ENCODE peak calls at places on chromosomes 16 and 17, in six cellular contexts. One of them, this sample, is unnamed. For H3K9me3 and H3K4me1, the result is how much of the 10 kb centered on the place peaks cover.

GRCh38 chr16:87631067-87631466 is 28.8 kb downstream of the JPH3 start:
- ATAC-seq in GM12878: no peak
- ATAC-seq in A549: no peak
- ATAC-seq in HepG2: no peak
- ATAC-seq in K562: no peak
- ATAC-seq in upper lobe of left lung: no peak
- ATAC-seq in this sample: no peak

GRCh38 chr17:39737761-39738567 is at the start of gene GRB7:
- ATAC-seq in GM12878: peak
- ATAC-seq in A549: peak
- ATAC-seq in HepG2: peak
- ATAC-seq in K562: peak
- ATAC-seq in upper lobe of left lung: peak
- ATAC-seq in this sample: no peak

GRCh38 chr16:29837833-29838232 is 17.6 kb downstream of the MVP start:
- ATAC-seq in GM12878: no peak
- ATAC-seq in A549: no peak
- ATAC-seq in HepG2: no peak
- ATAC-seq in K562: no peak
- ATAC-seq in upper lobe of left lung: no peak
- ATAC-seq in this sample: no peak

GRCh38 chr16:49838639-49839461 is 17.1 kb downstream of the ZNF423 start:
- ATAC-seq in GM12878: no peak
- ATAC-seq in A549: no peak
- ATAC-seq in HepG2: no peak
- ATAC-seq in K562: no peak
- ATAC-seq in upper lobe of left lung: no peak
- ATAC-seq in this sample: peak

GRCh38 chr17:71631483-71631882 is 489.3 kb upstream of the SOX9 start:
- ATAC-seq in GM12878: no peak
- ATAC-seq in A549: no peak
- ATAC-seq in HepG2: no peak
- ATAC-seq in K562: no peak
- ATAC-seq in upper lobe of left lung: no peak
- ATAC-seq in this sample: no peak

GRCh38 chr16:62253926-62254325 is 217.7 kb upstream of the CDH8 start:
- ATAC-seq in GM12878: no peak
- ATAC-seq in A549: no peak
- ATAC-seq in HepG2: no peak
- ATAC-seq in K562: no peak
- ATAC-seq in upper lobe of left lung: no peak
- ATAC-seq in this sample: no peak

GRCh38 chr17:79439493-79439892 is 171.4 kb downstream of the RBFOX3 start:
- ATAC-seq in GM12878: no peak
- ATAC-seq in A549: no peak
- ATAC-seq in HepG2: no peak
- ATAC-seq in K562: no peak
- ATAC-seq in upper lobe of left lung: no peak
- ATAC-seq in this sample: no peak

GRCh38 chr17:67055811-67056745 is 11.7 kb downstream of the CACNG1 start:
- ATAC-seq in GM12878: no peak
- ATAC-seq in A549: peak
- ATAC-seq in HepG2: peak
- ATAC-seq in K562: no peak
- ATAC-seq in upper lobe of left lung: no peak
- ATAC-seq in this sample: no peak

GRCh38 chr16:10938844-10939648 is 3.2 kb downstream of the DEXI start:
- ATAC-seq in GM12878: no peak
- ATAC-seq in A549: no peak
- ATAC-seq in HepG2: peak
- ATAC-seq in K562: no peak
- ATAC-seq in upper lobe of left lung: no peak
- ATAC-seq in this sample: no peak

DNA sequence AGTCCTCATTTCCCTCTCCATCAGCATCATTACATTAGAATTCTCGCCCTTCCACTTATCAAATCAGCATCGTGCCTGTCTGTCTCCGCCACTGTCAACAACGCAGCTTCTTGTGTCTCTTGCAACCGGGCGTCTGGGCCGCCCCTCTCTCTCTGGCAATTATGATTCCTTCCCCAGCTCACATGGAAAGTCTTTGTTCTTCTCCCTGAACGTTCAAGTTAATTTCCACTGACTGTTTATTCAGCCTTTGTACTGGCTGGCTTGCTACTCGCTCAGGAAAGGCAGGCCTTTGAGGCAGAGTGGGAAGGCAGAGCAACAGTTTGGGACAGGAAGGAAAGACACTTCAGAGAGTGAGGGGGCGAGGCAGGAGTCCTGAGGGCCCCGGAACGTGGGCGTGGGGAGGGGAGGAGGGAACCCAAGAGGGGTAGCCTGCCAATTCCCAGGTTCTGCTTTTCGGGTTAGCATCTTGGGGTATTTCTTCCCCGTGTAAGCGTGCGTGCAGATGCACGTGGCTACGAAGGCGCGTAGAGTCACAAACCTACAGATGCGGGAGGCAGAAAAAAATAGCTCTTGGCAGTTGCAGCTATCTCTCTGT is 50.8 kb downstream of the AKAP1 start:
- ATAC-seq in GM12878: no peak
- ATAC-seq in A549: no peak
- ATAC-seq in HepG2: peak
- ATAC-seq in K562: no peak
- ATAC-seq in upper lobe of left lung: no peak
- ATAC-seq in this sample: no peak
- TF ChIP-seq EP300 in GM12878: no peak
- TF ChIP-seq EP300 in A549: no peak
- TF ChIP-seq EP300 in HepG2: no peak
- TF ChIP-seq EP300 in K562: no peak
- TF ChIP-seq EP300 in upper lobe of left lung: no peak
- TF ChIP-seq EP300 in this sample: no peak

GRCh38 chr17:20201059-20201458 is 191.9 kb downstream of the SPECC1 start:
- ATAC-seq in GM12878: no peak
- ATAC-seq in A549: no peak
- ATAC-seq in HepG2: no peak
- ATAC-seq in K562: no peak
- ATAC-seq in upper lobe of left lung: no peak
- ATAC-seq in this sample: no peak

GRCh38 chr17:20197527-20197926 is 188.4 kb downstream of the SPECC1 start:
- ATAC-seq in GM12878: no peak
- ATAC-seq in A549: no peak
- ATAC-seq in HepG2: no peak
- ATAC-seq in K562: no peak
- ATAC-seq in upper lobe of left lung: no peak
- ATAC-seq in this sample: no peak

GRCh38 chr17:20200016-20200788 is 191.0 kb downstream of the SPECC1 start:
- ATAC-seq in GM12878: no peak
- ATAC-seq in A549: peak
- ATAC-seq in HepG2: no peak
- ATAC-seq in K562: peak
- ATAC-seq in upper lobe of left lung: no peak
- ATAC-seq in this sample: no peak

GRCh38 chr17:20191066-20191465 is 181.9 kb downstream of the SPECC1 start:
- ATAC-seq in GM12878: no peak
- ATAC-seq in A549: no peak
- ATAC-seq in HepG2: no peak
- ATAC-seq in K562: no peak
- ATAC-seq in upper lobe of left lung: no peak
- ATAC-seq in this sample: no peak

GRCh38 chr17:20196314-20196713 is 187.2 kb downstream of the SPECC1 start:
- ATAC-seq in GM12878: no peak
- ATAC-seq in A549: no peak
- ATAC-seq in HepG2: no peak
- ATAC-seq in K562: no peak
- ATAC-seq in upper lobe of left lung: no peak
- ATAC-seq in this sample: no peak
- H3K9me3 ChIP-seq in GM12878: under half
- H3K9me3 ChIP-seq in A549: under half
- H3K9me3 ChIP-seq in HepG2: under half
- H3K9me3 ChIP-seq in K562: under half
- H3K9me3 ChIP-seq in upper lobe of left lung: under half
- H3K9me3 ChIP-seq in this sample: under half

DNA sequence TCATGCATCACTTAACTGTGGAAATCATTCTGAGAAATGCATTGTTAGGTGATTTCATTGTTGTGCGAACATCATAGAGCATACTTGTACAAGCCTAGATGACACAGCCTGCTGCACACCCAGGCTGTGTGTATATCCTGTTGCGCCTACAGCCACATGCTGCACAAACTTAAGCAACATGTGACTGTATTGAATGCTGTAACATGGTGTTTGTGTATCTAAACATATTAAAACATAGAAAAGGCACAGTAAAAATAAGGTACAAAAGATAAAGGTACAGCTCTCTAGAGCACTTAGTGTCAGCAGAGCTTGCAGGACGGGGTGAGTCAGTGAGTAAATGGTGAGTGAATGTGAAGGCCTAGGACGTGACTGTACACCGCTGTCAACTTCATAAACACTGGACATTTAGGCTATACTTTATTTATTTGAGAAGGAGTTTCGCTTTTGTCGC is 11.9 kb downstream of the FOXK2 start:
- ATAC-seq in GM12878: peak
- ATAC-seq in A549: no peak
- ATAC-seq in HepG2: peak
- ATAC-seq in K562: no peak
- ATAC-seq in upper lobe of left lung: no peak
- ATAC-seq in this sample: no peak
- H3K4me1 ChIP-seq in GM12878: under half
- H3K4me1 ChIP-seq in A549: half or more
- H3K4me1 ChIP-seq in HepG2: half or more
- H3K4me1 ChIP-seq in K562: under half
- H3K4me1 ChIP-seq in upper lobe of left lung: half or more
- H3K4me1 ChIP-seq in this sample: under half

GRCh38 chr17:78179372-78179771 is 7.5 kb downstream of the TK1 start:
- ATAC-seq in GM12878: no peak
- ATAC-seq in A549: peak
- ATAC-seq in HepG2: no peak
- ATAC-seq in K562: no peak
- ATAC-seq in upper lobe of left lung: peak
- ATAC-seq in this sample: peak
- TF ChIP-seq EP300 in GM12878: no peak
- TF ChIP-seq EP300 in A549: no peak
- TF ChIP-seq EP300 in HepG2: no peak
- TF ChIP-seq EP300 in K562: no peak
- TF ChIP-seq EP300 in upper lobe of left lung: no peak
- TF ChIP-seq EP300 in this sample: no peak

GRCh38 chr16:35480361-35480760 is 2020.9 kb downstream of the TP53TG3F start:
- ATAC-seq in GM12878: no peak
- ATAC-seq in A549: no peak
- ATAC-seq in HepG2: no peak
- ATAC-seq in K562: no peak
- ATAC-seq in upper lobe of left lung: no peak
- ATAC-seq in this sample: no peak
- H3K9me3 ChIP-seq in GM12878: under half
- H3K9me3 ChIP-seq in A549: under half
- H3K9me3 ChIP-seq in HepG2: half or more
- H3K9me3 ChIP-seq in K562: under half
- H3K9me3 ChIP-seq in upper lobe of left lung: under half
- H3K9me3 ChIP-seq in this sample: under half

GRCh38 chr17:50173335-50173941 is 7.6 kb downstream of the SGCA start:
- ATAC-seq in GM12878: no peak
- ATAC-seq in A549: no peak
- ATAC-seq in HepG2: no peak
- ATAC-seq in K562: no peak
- ATAC-seq in upper lobe of left lung: no peak
- ATAC-seq in this sample: peak
- H3K4me1 ChIP-seq in GM12878: under half
- H3K4me1 ChIP-seq in A549: half or more
- H3K4me1 ChIP-seq in HepG2: half or more
- H3K4me1 ChIP-seq in K562: under half
- H3K4me1 ChIP-seq in upper lobe of left lung: under half
- H3K4me1 ChIP-seq in this sample: half or more

GRCh38 chr17:61249649-61250301 is 149.9 kb upstream of the TBX2 start:
- ATAC-seq in GM12878: no peak
- ATAC-seq in A549: no peak
- ATAC-seq in HepG2: no peak
- ATAC-seq in K562: no peak
- ATAC-seq in upper lobe of left lung: no peak
- ATAC-seq in this sample: no peak

GRCh38 chr17:61253293-61253801 is 146.3 kb upstream of the TBX2 start:
- ATAC-seq in GM12878: no peak
- ATAC-seq in A549: no peak
- ATAC-seq in HepG2: no peak
- ATAC-seq in K562: no peak
- ATAC-seq in upper lobe of left lung: no peak
- ATAC-seq in this sample: no peak

GRCh38 chr17:61251939-61252865 is 147.4 kb upstream of the TBX2 start:
- ATAC-seq in GM12878: peak
- ATAC-seq in A549: no peak
- ATAC-seq in HepG2: peak
- ATAC-seq in K562: no peak
- ATAC-seq in upper lobe of left lung: peak
- ATAC-seq in this sample: peak

GRCh38 chr17:61248399-61248798 is 151.2 kb upstream of the TBX2 start:
- ATAC-seq in GM12878: no peak
- ATAC-seq in A549: no peak
- ATAC-seq in HepG2: no peak
- ATAC-seq in K562: no peak
- ATAC-seq in upper lobe of left lung: no peak
- ATAC-seq in this sample: no peak

GRCh38 chr17:61250335-61250890 is 149.2 kb upstream of the TBX2 start:
- ATAC-seq in GM12878: no peak
- ATAC-seq in A549: peak
- ATAC-seq in HepG2: no peak
- ATAC-seq in K562: no peak
- ATAC-seq in upper lobe of left lung: no peak
- ATAC-seq in this sample: no peak
- TF ChIP-seq EP300 in GM12878: no peak
- TF ChIP-seq EP300 in A549: no peak
- TF ChIP-seq EP300 in HepG2: no peak
- TF ChIP-seq EP300 in K562: no peak
- TF ChIP-seq EP300 in upper lobe of left lung: no peak
- TF ChIP-seq EP300 in this sample: no peak